ENCODE peak calls at places on chromosome 9, in five cellular contexts. Y is H1, K is K562, J is HepG2, N is HCT116. X is an unnamed sample.

GRCh38 chr9:131657890-131658752 is 81.8 kb downstream of the RAPGEF1 start:
- DNase-seq in Y (no peak), K (no peak), J (peak), N (peak), X (no peak)

GRCh38 chr9:13728917-13729811 is 449.7 kb upstream of the MPDZ start:
- DNase-seq in K (no peak), J (no peak), Y (no peak), N (no peak), X (no peak)

GRCh38 chr9:110133059-110133458 is 74.9 kb downstream of the C9orf152 start:
- DNase-seq in K (no peak), N (no peak), Y (no peak), J (no peak), X (no peak)

GRCh38 chr9:115157245-115157674 is 39.3 kb upstream of the TNC start:
- DNase-seq in Y (no peak), N (peak), J (no peak), K (no peak), X (no peak)

GRCh38 chr9:124708070-124708469 is 63.0 kb downstream of the NR6A1 start:
- DNase-seq in N (no peak), Y (no peak), J (no peak), K (no peak), X (no peak)

GRCh38 chr9:28563612-28564011 is 990.3 kb upstream of the C9orf72 start:
- DNase-seq in N (no peak), J (no peak), Y (no peak), K (no peak), X (no peak)

GRCh38 chr9:17269799-17270198 is 135.0 kb downstream of the CNTLN start:
- DNase-seq in K (no peak), Y (no peak), J (no peak), N (no peak), X (no peak)

GRCh38 chr9:68530618-68531017 is 10.1 kb downstream of the TMEM252 start:
- DNase-seq in Y (no peak), K (no peak), N (no peak), J (peak), X (no peak)

GRCh38 chr9:134807726-134808125 is 72.9 kb upstream of the FCN2 start:
- DNase-seq in Y (no peak), K (no peak), N (no peak), J (no peak), X (no peak)

GRCh38 chr9:37486616-37487544 is 1.1 kb downstream of the POLR1E start:
- DNase-seq in K (no peak), J (no peak), Y (no peak), N (no peak), X (no peak)

GRCh38 chr9:133701981-133702797 is 36.0 kb downstream of the SARDH start:
- DNase-seq in N (no peak), J (no peak), K (no peak), Y (no peak), X (no peak)

GRCh38 chr9:130149031-130149430 is 23.2 kb upstream of the NCS1 start:
- DNase-seq in N (no peak), Y (no peak), J (no peak), K (no peak), X (no peak)

GRCh38 chr9:79632060-79632459 is 60.3 kb downstream of the TLE4 start:
- DNase-seq in N (no peak), K (no peak), J (no peak), Y (no peak), X (no peak)

GRCh38 chr9:114037961-114038723 is 40.0 kb downstream of the AMBP start:
- DNase-seq in J (no peak), N (no peak), K (no peak), Y (peak), X (peak)

GRCh38 chr9:130961511-130962300 is 22.7 kb upstream of the FIBCD1 start:
- DNase-seq in J (no peak), N (no peak), K (peak), Y (no peak), X (no peak)

GRCh38 chr9:92564982-92565381 is 29.2 kb upstream of the ECM2 start:
- DNase-seq in K (no peak), N (no peak), Y (no peak), J (no peak), X (no peak)

GRCh38 chr9:93190133-93190525 is 6.2 kb downstream of the WNK2 start:
- DNase-seq in Y (no peak), J (no peak), N (no peak), K (no peak), X (no peak)

GRCh38 chr9:4892501-4893194 is 92.4 kb upstream of the JAK2 start:
- DNase-seq in N (no peak), Y (no peak), K (no peak), J (no peak), X (no peak)

GRCh38 chr9:70574222-70574837 is 159.9 kb upstream of the KLF9 start:
- DNase-seq in Y (no peak), J (no peak), K (no peak), N (no peak), X (no peak)

GRCh38 chr9:116000748-116001329 is 152.8 kb upstream of the PAPPA start:
- DNase-seq in Y (peak), N (peak), K (peak), J (peak), X (peak)

GRCh38 chr9:78601957-78602565 is 305.1 kb downstream of the PSAT1 start:
- DNase-seq in N (peak), K (peak), J (peak), Y (peak), X (peak)

GRCh38 chr9:133686642-133687575 is 50.7 kb downstream of the DBH start:
- DNase-seq in Y (no peak), J (no peak), K (no peak), N (no peak), X (no peak)

GRCh38 chr9:135883410-135884089 is 23.8 kb downstream of the CAMSAP1 start:
- DNase-seq in J (no peak), N (no peak), K (no peak), Y (no peak), X (no peak)

GRCh38 chr9:110179734-110180133 is 28.2 kb downstream of the C9orf152 start:
- DNase-seq in N (no peak), J (no peak), K (no peak), Y (no peak), X (no peak)

GRCh38 chr9:123473226-123473625 is 117.2 kb downstream of the CRB2 start:
- DNase-seq in N (no peak), K (no peak), Y (no peak), J (no peak), X (no peak)

GRCh38 chr9:117344892-117345660 is 69.8 kb downstream of the ASTN2 start:
- DNase-seq in J (no peak), N (no peak), Y (no peak), K (no peak), X (no peak)

GRCh38 chr9:98256632-98257218 is 1.3 kb upstream of the TBC1D2 start:
- DNase-seq in J (no peak), K (peak), Y (no peak), N (no peak), X (no peak)

GRCh38 chr9:93206576-93207155 is 22.7 kb downstream of the WNK2 start:
- DNase-seq in J (no peak), K (no peak), Y (no peak), N (no peak), X (no peak)

GRCh38 chr9:131492070-131492469 is 10.6 kb upstream of the POMT1 start:
- DNase-seq in K (no peak), N (no peak), J (no peak), Y (no peak), X (no peak)

GRCh38 chr9:105114956-105115728 is 129.3 kb upstream of the SLC44A1 start:
- DNase-seq in J (no peak), Y (no peak), N (no peak), K (no peak), X (no peak)

GRCh38 chr9:114339130-114339908 is 9.7 kb downstream of the ORM2 start:
- DNase-seq in N (no peak), K (peak), J (peak), Y (peak), X (peak)

GRCh38 chr9:75146229-75146628 is 57.9 kb downstream of the OSTF1 start:
- DNase-seq in J (no peak), Y (no peak), N (no peak), K (no peak), X (no peak)

GRCh38 chr9:38215465-38215864 is 146.4 kb upstream of the SHB start:
- DNase-seq in Y (no peak), J (no peak), K (no peak), N (no peak), X (no peak)

GRCh38 chr9:12065050-12065449 is 628.1 kb upstream of the TYRP1 start:
- DNase-seq in Y (no peak), K (no peak), J (no peak), N (no peak), X (no peak)

GRCh38 chr9:70020217-70020616 is 23.4 kb upstream of the MAMDC2 start:
- DNase-seq in J (no peak), Y (no peak), N (no peak), K (no peak), X (no peak)

GRCh38 chr9:7297521-7297920 is 502.1 kb downstream of the DMAC1 start:
- DNase-seq in N (no peak), J (no peak), K (no peak), Y (no peak), X (no peak)

GRCh38 chr9:77752566-77752965 is 104.4 kb upstream of the GNA14 start:
- DNase-seq in Y (no peak), J (no peak), K (no peak), N (no peak), X (no peak)

GRCh38 chr9:132141948-132142594 is 19.8 kb upstream of the NTNG2 start:
- DNase-seq in J (no peak), Y (no peak), N (no peak), K (no peak), X (no peak)

GRCh38 chr9:136053757-136054142 is 41.3 kb downstream of the NACC2 start:
- DNase-seq in Y (no peak), N (no peak), J (no peak), K (no peak), X (no peak)

GRCh38 chr9:111799506-111799905 is 4.8 kb upstream of the SHOC1 start:
- DNase-seq in J (no peak), N (no peak), K (no peak), Y (no peak), X (no peak)

GRCh38 chr9:121979736-121980135 is 113.4 kb downstream of the TTLL11 start:
- DNase-seq in J (no peak), K (no peak), Y (no peak), N (no peak), X (no peak)
- H3K4me3 ChIP-seq in J (no peak), K (no peak), Y (no peak), N (no peak), X (no peak)

GRCh38 chr9:5949103-5949699 is 58.5 kb downstream of the MLANA start:
- DNase-seq in J (no peak), N (no peak), K (no peak), Y (no peak), X (no peak)
- TF ChIP-seq ZNF274 in J (no peak), N (no peak), K (no peak), Y (no peak), X (no peak)

GRCh38 chr9:112874006-112874405 is 16.7 kb downstream of the SLC46A2 start:
- DNase-seq in Y (no peak), N (no peak), J (no peak), K (no peak), X (no peak)
- H3K4me3 ChIP-seq in Y (no peak), N (no peak), J (no peak), K (no peak), X (no peak)

GRCh38 chr9:100227636-100228035 is 125.1 kb downstream of the TEX10 start:
- DNase-seq in K (no peak), Y (no peak), J (no peak), N (no peak), X (no peak)
- TF ChIP-seq ZNF274 in K (no peak), Y (no peak), J (no peak), N (no peak), X (no peak)

GRCh38 chr9:128979111-128979510 is 31.6 kb downstream of the NUP188 start:
- DNase-seq in N (no peak), Y (no peak), J (no peak), K (no peak), X (no peak)
- H3K4me3 ChIP-seq in N (no peak), Y (no peak), J (no peak), K (no peak), X (no peak)

X was measured in NT2/D1.